ENCODE peak calls at places on chromosomes 5 and 9, in four cellular contexts. M is H9, C is IMR-90, G is H1. P is an unnamed sample.

GRCh38 chr9:69815313-69815712 is 5.3 kb upstream of the CFAP95 start:
- DNase-seq in G (no peak), M (no peak), C (no peak), P (no peak)

GRCh38 chr9:113155911-113156559 is 5.2 kb downstream of the SLC31A2 start:
- DNase-seq in G (no peak), C (no peak), M (no peak), P (no peak)

GRCh38 chr9:90300901-90301688 is 341.5 kb downstream of the DIRAS2 start:
- DNase-seq in M (no peak), C (peak; percentile 91), G (no peak), P (peak; percentile 71)

GRCh38 chr9:104787306-104788015 is 23.5 kb downstream of the NIPSNAP3B start:
- DNase-seq in M (no peak), G (no peak), C (no peak), P (no peak)

GRCh38 chr9:35718726-35719511 is 13.1 kb downstream of the TLN1 start:
- DNase-seq in G (no peak), C (no peak), M (no peak), P (no peak)

GRCh38 chr9:74573792-74574191 is 76.7 kb downstream of the RORB start:
- DNase-seq in C (no peak), G (no peak), M (no peak), P (no peak)

GRCh38 chr9:72586388-72587160 is 65.2 kb downstream of the TMC1 start:
- DNase-seq in C (peak; percentile 90), G (no peak), M (no peak), P (no peak)

GRCh38 chr5:134586866-134587524 is 45.6 kb downstream of the SAR1B start:
- DNase-seq in C (peak; percentile 71), M (peak; percentile 94), G (peak; percentile 99), P (peak; percentile 98)

GRCh38 chr5:155010881-155011280 is 2.7 kb upstream of the KIF4B start:
- DNase-seq in G (no peak), C (no peak), M (no peak), P (no peak)

GRCh38 chr5:180785794-180786221 is 16.8 kb downstream of the MGAT1 start:
- DNase-seq in C (peak; percentile 64), M (peak; percentile 88), G (peak; percentile 85), P (peak; percentile 94)

GRCh38 chr5:172637122-172637580 is 3.9 kb upstream of the NEURL1B start:
- DNase-seq in G (no peak), M (no peak), C (no peak), P (no peak)

GRCh38 chr9:14320272-14321245 is 6.6 kb upstream of the NFIB start:
- DNase-seq in M (no peak), C (peak; percentile 95), G (no peak), P (no peak)

GRCh38 chr5:139758510-139759036 is 37.0 kb upstream of the PSD2 start:
- DNase-seq in C (no peak), M (no peak), G (no peak), P (no peak)

GRCh38 chr5:61311836-61312808 is 19.9 kb upstream of the ZSWIM6 start:
- DNase-seq in G (no peak), C (peak; percentile 91), M (no peak), P (no peak)

GRCh38 chr5:38871211-38871610 is 25.4 kb downstream of the OSMR start:
- DNase-seq in G (no peak), C (peak; percentile 43), M (no peak), P (peak; percentile 45)

GRCh38 chr9:134205636-134206316 is 41.4 kb upstream of the RNU6ATAC start:
- DNase-seq in M (no peak), C (peak; percentile 28), G (no peak), P (peak; percentile 72)

GRCh38 chr9:90726215-90726614 is 75.4 kb upstream of the SYK start:
- DNase-seq in M (peak; percentile 56), G (peak; percentile 51), C (no peak), P (peak; percentile 66)

GRCh38 chr5:138366556-138367382 is 14.3 kb downstream of the KDM3B start:
- DNase-seq in C (no peak), M (no peak), G (no peak), P (no peak)

GRCh38 chr5:96752341-96753016 is 55.3 kb downstream of the ERAP1 start:
- DNase-seq in G (no peak), M (no peak), C (peak; percentile 69), P (peak; percentile 55)

GRCh38 chr5:172380992-172381643 is 73.2 kb downstream of the SH3PXD2B start:
- DNase-seq in M (no peak), G (no peak), C (peak; percentile 74), P (no peak)

GRCh38 chr9:2634818-2635217 is 13.2 kb downstream of the VLDLR start:
- DNase-seq in G (no peak), C (no peak), M (no peak), P (no peak)

GRCh38 chr5:60583598-60583997 is 116.4 kb downstream of the DEPDC1B start:
- DNase-seq in C (no peak), G (no peak), M (no peak), P (no peak)

GRCh38 chr5:65811004-65811403 is 89.0 kb downstream of the NLN start:
- DNase-seq in G (no peak), M (no peak), C (peak; percentile 87), P (no peak)

GRCh38 chr5:108620516-108620915 is 127.2 kb upstream of the FER start:
- DNase-seq in C (no peak), G (no peak), M (no peak), P (no peak)

GRCh38 chr9:137607141-137607857 is 1.8 kb downstream of the ARRDC1 start:
- DNase-seq in M (no peak), G (no peak), C (peak; percentile 33), P (no peak)

GRCh38 chr9:95458666-95459065 is 58.1 kb downstream of the PTCH1 start:
- DNase-seq in C (no peak), M (no peak), G (no peak), P (no peak)

GRCh38 chr9:95459218-95459617 is 57.6 kb downstream of the PTCH1 start:
- DNase-seq in M (no peak), G (no peak), C (no peak), P (peak; percentile 77)

GRCh38 chr9:95459867-95460626 is 56.7 kb downstream of the PTCH1 start:
- DNase-seq in C (peak; percentile 41), G (no peak), M (no peak), P (no peak)

GRCh38 chr9:95455714-95456113 is 61.1 kb downstream of the PTCH1 start:
- DNase-seq in C (no peak), M (no peak), G (no peak), P (no peak)

GRCh38 chr9:95457769-95458168 is 59.0 kb downstream of the PTCH1 start:
- DNase-seq in M (no peak), C (peak; percentile 92), G (no peak), P (no peak)
- H4K5ac ChIP-seq in M (no peak overlapping the region), C (peak overlapping the region; percentile 43), G (no peak overlapping the region), P (no peak overlapping the region)

GRCh38 chr5:173808079-173808808 is 79.9 kb upstream of the CPEB4 start:
- DNase-seq in G (no peak), M (no peak), C (no peak), P (no peak)
- H3K23ac ChIP-seq in G (no peak overlapping the region), M (no peak overlapping the region), C (no peak overlapping the region), P (no peak overlapping the region)

DNA sequence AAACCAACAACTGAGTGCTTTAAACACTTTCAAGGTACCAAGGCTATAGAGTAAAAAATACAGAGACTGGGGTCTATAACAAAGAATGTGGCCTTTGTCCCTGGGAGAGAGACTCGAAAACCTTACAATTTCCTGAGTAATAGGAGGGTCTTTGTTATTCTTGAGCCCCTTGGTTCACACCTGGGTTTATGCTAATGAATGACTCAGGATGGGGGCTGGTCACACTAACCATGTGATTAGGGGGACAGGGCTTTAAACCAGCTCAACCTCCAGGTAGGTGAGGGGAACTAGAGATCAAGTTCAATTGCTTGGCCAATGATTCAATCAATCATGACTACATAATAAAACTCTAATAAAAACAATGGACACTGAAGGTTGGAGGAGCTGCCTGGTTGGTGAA is 50.2 kb downstream of the PLPP1 start:
- DNase-seq in M (peak; percentile 87), G (no peak), C (no peak), P (peak; percentile 88)
- H4K5ac ChIP-seq in M (no peak overlapping the region), G (peak overlapping the region; percentile 93), C (no peak overlapping the region), P (no peak overlapping the region)

GRCh38 chr9:135255843-135256567 is 168.5 kb downstream of the OLFM1 start:
- DNase-seq in M (no peak), C (no peak), G (no peak), P (no peak)
- H3K23ac ChIP-seq in M (no peak overlapping the region), C (no peak overlapping the region), G (no peak overlapping the region), P (no peak overlapping the region)

GRCh38 chr5:81147970-81148571 is 85.1 kb upstream of the CKMT2 start:
- DNase-seq in C (no peak), G (no peak), M (no peak), P (no peak)
- H4K5ac ChIP-seq in C (no peak overlapping the region), G (no peak overlapping the region), M (no peak overlapping the region), P (no peak overlapping the region)

GRCh38 chr9:38038307-38039089 is 30.5 kb downstream of the SHB start:
- DNase-seq in G (no peak), M (no peak), C (no peak), P (peak; percentile 55)
- H3K23ac ChIP-seq in G (no peak overlapping the region), M (no peak overlapping the region), C (peak overlapping the region; percentile 89), P (no peak overlapping the region)

P was measured in mesendoderm.